ENCODE peak calls at places on chromosomes 2 and 18, in eight cellular contexts. I is ELF-1; N is GM23248; S is SHP77; B is iPS-NIHi11; W is stimulated activated CD4-positive, alpha-beta T cell treated with anti-CD3 and anti-CD28 coated beads, Interleukin-2, amount 100 ng/mL, for 48 hours; F is HCT116; U is stimulated activated naive CD4-positive, alpha-beta T cell. K is an unnamed sample.

GRCh38 chr2:168849610-168850009 is 40.6 kb downstream of the SPC25 start:
- DNase-seq in F (no peak), N (peak), U (no peak), B (peak), W (no peak), I (peak), S (no peak), K (peak)

GRCh38 chr2:105879106-105879797 is 134.5 kb downstream of the NCK2 start:
- DNase-seq in S (no peak), U (no peak), W (no peak), I (no peak), F (no peak), N (no peak), B (no peak), K (no peak)

GRCh38 chr18:43380098-43380672 is 102.9 kb upstream of the SYT4 start:
- DNase-seq in S (no peak), N (no peak), W (no peak), I (no peak), U (no peak), F (no peak), B (no peak), K (no peak)

GRCh38 chr2:113282747-113283533 is 4.2 kb upstream of the PAX8 start:
- DNase-seq in S (no peak), I (no peak), U (no peak), F (peak), W (no peak), N (peak), B (peak), K (no peak)

GRCh38 chr2:165629776-165630175 is 160.3 kb downstream of the CSRNP3 start:
- DNase-seq in I (no peak), S (no peak), U (no peak), W (no peak), N (no peak), B (no peak), F (no peak), K (no peak)

GRCh38 chr2:74555610-74556103 is 1.1 kb downstream of the DOK1 start:
- DNase-seq in U (no peak), F (no peak), S (no peak), W (no peak), B (no peak), I (no peak), N (no peak), K (no peak)

GRCh38 chr2:201298462-201298861 is 38.1 kb downstream of the CASP8 start:
- DNase-seq in U (no peak), F (no peak), W (no peak), B (no peak), N (peak), I (no peak), S (no peak), K (no peak)

GRCh38 chr2:241074065-241074818 is 27.8 kb downstream of the MTERF4 start:
- DNase-seq in S (no peak), B (no peak), U (no peak), F (no peak), I (no peak), N (no peak), W (no peak), K (no peak)

GRCh38 chr2:3185256-3185655 is 192.4 kb downstream of the EIPR1 start:
- DNase-seq in S (no peak), U (no peak), I (no peak), W (no peak), N (no peak), F (no peak), B (no peak), K (no peak)

GRCh38 chr18:48780151-48781001 is 170.4 kb downstream of the SMAD7 start:
- DNase-seq in I (no peak), U (no peak), B (no peak), S (no peak), N (peak), W (no peak), F (no peak), K (no peak)

GRCh38 chr2:237743561-237744269 is 54.9 kb upstream of the RBM44 start:
- DNase-seq in W (no peak), S (no peak), N (peak), U (no peak), I (no peak), F (no peak), B (no peak), K (no peak)

GRCh38 chr18:45402485-45403056 is 212.7 kb upstream of the SLC14A2 start:
- DNase-seq in I (no peak), S (no peak), B (no peak), W (no peak), U (no peak), N (peak), F (no peak), K (no peak)

GRCh38 chr2:11142330-11142729 is 12.9 kb upstream of the SLC66A3 start:
- DNase-seq in N (no peak), I (no peak), B (no peak), U (no peak), F (no peak), W (no peak), S (no peak), K (no peak)

GRCh38 chr2:68371581-68371980 is 6.5 kb downstream of the PLEK start:
- DNase-seq in N (no peak), W (no peak), I (no peak), B (no peak), F (no peak), U (no peak), S (no peak), K (no peak)

GRCh38 chr2:237623428-237624403 is 3.7 kb upstream of the LRRFIP1 start:
- DNase-seq in U (no peak), F (no peak), W (no peak), I (peak), B (no peak), S (no peak), N (peak), K (no peak)

GRCh38 chr2:217801115-217801531 is 201.7 kb downstream of the TNS1 start:
- DNase-seq in F (no peak), B (peak), I (no peak), U (no peak), S (no peak), W (no peak), N (no peak), K (no peak)

GRCh38 chr2:229774237-229774636 is 59.9 kb upstream of the DNER start:
- DNase-seq in U (no peak), W (no peak), F (no peak), N (no peak), S (no peak), B (no peak), I (no peak), K (no peak)

GRCh38 chr2:190744041-190744440 is 95.2 kb downstream of the NAB1 start:
- DNase-seq in F (no peak), N (no peak), U (no peak), I (no peak), B (no peak), W (no peak), S (no peak), K (no peak)

GRCh38 chr2:8120979-8121825 is 560.7 kb upstream of the ID2 start:
- DNase-seq in S (no peak), W (no peak), N (peak), F (no peak), B (no peak), U (no peak), I (no peak), K (no peak)

GRCh38 chr2:102604754-102605153 is 14.6 kb upstream of the SLC9A2 start:
- DNase-seq in F (no peak), W (no peak), B (no peak), S (peak), N (no peak), I (peak), U (no peak), K (no peak)

GRCh38 chr18:79429381-79429780 is 33.7 kb downstream of the NFATC1 start:
- DNase-seq in U (no peak), S (no peak), I (no peak), B (no peak), N (no peak), F (no peak), W (no peak), K (no peak)

GRCh38 chr2:214201892-214202291 is 209.0 kb upstream of the VWC2L start:
- DNase-seq in F (no peak), U (no peak), N (no peak), B (no peak), I (no peak), S (no peak), W (no peak), K (no peak)

GRCh38 chr2:169661263-169661662 is 32.9 kb downstream of the CFAP210 start:
- DNase-seq in U (no peak), F (no peak), B (no peak), W (no peak), S (no peak), N (no peak), I (no peak), K (no peak)

GRCh38 chr2:120210234-120210781 is 12.9 kb downstream of the TMEM185B start:
- DNase-seq in F (no peak), U (no peak), S (no peak), B (no peak), W (no peak), I (no peak), N (no peak), K (no peak)

GRCh38 chr18:42801706-42802105 is 313.8 kb downstream of the RIT2 start:
- DNase-seq in N (peak), U (no peak), S (no peak), W (no peak), F (no peak), B (no peak), I (no peak), K (no peak)

GRCh38 chr2:120661551-120661950 is 74.1 kb upstream of the GLI2 start:
- DNase-seq in U (no peak), N (peak), S (peak), W (no peak), I (peak), F (no peak), B (peak), K (no peak)

GRCh38 chr18:10142496-10143160 is 228.8 kb downstream of the VAPA start:
- DNase-seq in N (peak), B (no peak), U (no peak), I (no peak), S (no peak), W (no peak), F (no peak), K (no peak)

GRCh38 chr2:37493425-37493824 is 149.0 kb downstream of the QPCT start:
- DNase-seq in B (no peak), W (no peak), S (no peak), I (no peak), N (no peak), U (no peak), F (no peak), K (no peak)

GRCh38 chr18:22838221-22838620 is 94.9 kb upstream of the RBBP8 start:
- DNase-seq in N (peak), S (no peak), B (no peak), U (no peak), F (no peak), I (no peak), W (no peak), K (no peak)

GRCh38 chr2:50591642-50592041 is 440.3 kb downstream of the NRXN1 start:
- DNase-seq in U (no peak), I (no peak), W (no peak), S (no peak), N (no peak), B (no peak), F (no peak), K (no peak)

GRCh38 chr2:10876394-10876793 is 35.3 kb upstream of the KCNF1 start:
- DNase-seq in F (no peak), W (no peak), B (no peak), N (peak), U (no peak), I (no peak), S (no peak), K (no peak)

GRCh38 chr2:161030260-161031063 is 129.8 kb upstream of the TANK start:
- DNase-seq in U (no peak), F (no peak), S (no peak), W (no peak), I (no peak), B (peak), N (peak), K (no peak)

GRCh38 chr2:54469484-54470053 is 13.4 kb downstream of the SPTBN1 start:
- DNase-seq in U (no peak), S (no peak), B (no peak), I (peak), N (no peak), F (no peak), W (no peak), K (no peak)

GRCh38 chr2:173204316-173204715 is 128.7 kb downstream of the MAP3K20 start:
- DNase-seq in W (no peak), U (no peak), F (no peak), S (no peak), N (no peak), B (no peak), I (no peak), K (no peak)

GRCh38 chr18:79988925-79989361 is 580 bp upstream of the TXNL4A start:
- DNase-seq in F (no peak), S (no peak), U (no peak), B (peak), I (peak), N (peak), W (no peak), K (no peak)

GRCh38 chr2:61018798-61019197 is 743 bp upstream of the PUS10 start:
- DNase-seq in F (no peak), N (no peak), W (no peak), S (no peak), B (no peak), I (no peak), U (no peak), K (no peak)

K was measured in D341Med.